ENCODE peak calls at places on chromosomes 16 and 17, in six cellular contexts. N, B, K, C, U and M are unnamed samples.

GRCh38 chr16:35141303-35141702 is 1681.9 kb downstream of the TP53TG3F start:
- DNase-seq in N (peak), B (no peak), K (no peak), C (no peak), U (no peak), M (no peak)

GRCh38 chr17:82645516-82645915 is 2.7 kb downstream of the WDR45B start:
- DNase-seq in N (no peak), B (no peak), K (no peak), C (peak), U (no peak), M (no peak)

GRCh38 chr17:1180434-1180742 is 607 bp upstream of the ABR start:
- DNase-seq in N (no peak), B (no peak), K (no peak), C (no peak), U (no peak), M (no peak)

GRCh38 chr16:81239722-81240121 is 1.2 kb downstream of the BCO1 start:
- DNase-seq in N (no peak), B (no peak), K (no peak), C (no peak), U (no peak), M (no peak)

GRCh38 chr16:88635671-88636070 is 2.7 kb upstream of the IL17C start:
- DNase-seq in N (no peak), B (no peak), K (no peak), C (no peak), U (no peak), M (no peak)

GRCh38 chr17:20095366-20096080 is 86.4 kb downstream of the SPECC1 start:
- DNase-seq in N (no peak), B (peak), K (peak), C (peak), U (peak), M (peak)

GRCh38 chr17:76266244-76266938 is 1.2 kb downstream of the UBALD2 start:
- DNase-seq in N (no peak), B (no peak), K (no peak), C (peak), U (peak), M (no peak)

GRCh38 chr16:55179858-55180585 is 144.0 kb upstream of the IRX6 start:
- DNase-seq in N (no peak), B (no peak), K (no peak), C (no peak), U (no peak), M (no peak)

GRCh38 chr17:7720125-7720524 is 2.6 kb downstream of the DNAH2 start:
- DNase-seq in N (no peak), B (no peak), K (no peak), C (no peak), U (no peak), M (no peak)

GRCh38 chr17:8939496-8940334 is 25.8 kb downstream of the PIK3R5 start:
- DNase-seq in N (no peak), B (no peak), K (no peak), C (no peak), U (no peak), M (no peak)

GRCh38 chr17:79812969-79813825 is 16.3 kb upstream of the CBX8 start:
- DNase-seq in N (peak), B (no peak), K (peak), C (peak), U (no peak), M (no peak)

GRCh38 chr16:57204675-57205074 is 18.5 kb downstream of the RSPRY1 start:
- DNase-seq in N (no peak), B (no peak), K (no peak), C (no peak), U (no peak), M (no peak)

GRCh38 chr17:69908599-69909368 is 166.2 kb upstream of the KCNJ16 start:
- DNase-seq in N (no peak), B (no peak), K (no peak), C (no peak), U (no peak), M (no peak)

GRCh38 chr16:63581560-63581959 is 1540.3 kb downstream of the CDH11 start:
- DNase-seq in N (no peak), B (no peak), K (peak), C (no peak), U (no peak), M (no peak)

GRCh38 chr17:17877548-17878358 is 41.0 kb upstream of the SREBF1 start:
- DNase-seq in N (no peak), B (no peak), K (peak), C (peak), U (peak), M (peak)

GRCh38 chr16:89360760-89361435 is 129.5 kb downstream of the ANKRD11 start:
- DNase-seq in N (peak), B (no peak), K (no peak), C (no peak), U (peak), M (no peak)

GRCh38 chr17:30393911-30394867 is 15.5 kb downstream of the CPD start:
- DNase-seq in N (no peak), B (no peak), K (no peak), C (no peak), U (no peak), M (no peak)

GRCh38 chr17:81723651-81724209 is 11.6 kb downstream of the SLC25A10 start:
- DNase-seq in N (no peak), B (no peak), K (no peak), C (no peak), U (no peak), M (no peak)

GRCh38 chr16:4976079-4976478 is 17.9 kb downstream of the SEC14L5 start:
- DNase-seq in N (no peak), B (no peak), K (no peak), C (no peak), U (no peak), M (no peak)

GRCh38 chr17:69269174-69269998 is 40.8 kb upstream of the ABCA10 start:
- DNase-seq in N (no peak), B (no peak), K (no peak), C (peak), U (peak), M (peak)

GRCh38 chr16:10983175-10983558 is 38.8 kb downstream of the CLEC16A start:
- DNase-seq in N (no peak), B (no peak), K (no peak), C (no peak), U (no peak), M (no peak)

GRCh38 chr17:7045492-7046126 is 1.7 kb upstream of the SLC16A11 start:
- DNase-seq in N (no peak), B (no peak), K (no peak), C (peak), U (peak), M (peak)

GRCh38 chr17:80018917-80019651 is 16.6 kb downstream of the TBC1D16 start:
- DNase-seq in N (no peak), B (no peak), K (no peak), C (peak), U (no peak), M (no peak)

GRCh38 chr16:75025766-75026165 is 26.9 kb downstream of the ZNRF1 start:
- DNase-seq in N (no peak), B (no peak), K (no peak), C (peak), U (peak), M (peak)

GRCh38 chr16:31078597-31079341 is 4.5 kb downstream of the ZNF646 start:
- DNase-seq in N (no peak), B (no peak), K (no peak), C (no peak), U (no peak), M (no peak)

GRCh38 chr17:77285594-77286390 is 145.0 kb downstream of the SEC14L1 start:
- DNase-seq in N (peak), B (no peak), K (peak), C (peak), U (peak), M (peak)

GRCh38 chr17:39517224-39517623 is 55.9 kb downstream of the CDK12 start:
- DNase-seq in N (no peak), B (no peak), K (no peak), C (no peak), U (peak), M (peak)

GRCh38 chr16:2366660-2367309 is 26.3 kb upstream of the ABCA3 start:
- DNase-seq in N (no peak), B (no peak), K (no peak), C (no peak), U (no peak), M (no peak)

GRCh38 chr16:67255553-67256030 is 6.8 kb downstream of the SLC9A5 start:
- DNase-seq in N (no peak), B (no peak), K (no peak), C (no peak), U (no peak), M (no peak)

GRCh38 chr16:23578096-23578830 is 17.9 kb downstream of the NDUFAB1 start:
- DNase-seq in N (no peak), B (no peak), K (no peak), C (peak), U (peak), M (no peak)

GRCh38 chr17:44473367-44473766 is 29.8 kb downstream of the GPATCH8 start:
- DNase-seq in N (no peak), B (no peak), K (no peak), C (peak), U (no peak), M (no peak)

GRCh38 chr17:44906010-44906646 is 6.9 kb upstream of the EFTUD2 start:
- DNase-seq in N (no peak), B (no peak), K (no peak), C (peak), U (peak), M (peak)

GRCh38 chr17:50117202-50118040 is 12.5 kb downstream of the SAMD14 start:
- DNase-seq in N (peak), B (peak), K (peak), C (peak), U (peak), M (no peak)

GRCh38 chr17:50213026-50214015 is 11.9 kb upstream of the COL1A1 start:
- DNase-seq in N (no peak), B (no peak), K (no peak), C (peak), U (no peak), M (no peak)

GRCh38 chr17:62206550-62206949 is 141.5 kb upstream of the MED13 start:
- DNase-seq in N (no peak), B (no peak), K (no peak), C (peak), U (peak), M (peak)

GRCh38 chr17:17156511-17156910 is 49.6 kb downstream of the PLD6 start:
- DNase-seq in N (peak), B (no peak), K (no peak), C (peak), U (peak), M (peak)